ENCODE peak calls at places on chromosomes 2 and 18, in seven cellular contexts. One of them, this sample, is unnamed.

GRCh38 chr18:48851563-48851962 is 99.2 kb downstream of the SMAD7 start:
- DNase-seq in IMR-90: no peak
- DNase-seq in AG04449: no peak
- DNase-seq in astrocyte of the spinal cord: no peak
- DNase-seq in uterus: no peak
- DNase-seq in K562: no peak
- DNase-seq in keratinocyte: no peak
- DNase-seq in this sample: no peak

GRCh38 chr2:101617188-101617587 is 80.3 kb upstream of the MAP4K4 start:
- DNase-seq in K562: no peak
- DNase-seq in AG04449: peak; percentile 42
- DNase-seq in uterus: no peak
- DNase-seq in keratinocyte: no peak
- DNase-seq in IMR-90: peak; percentile 89
- DNase-seq in astrocyte of the spinal cord: peak; percentile 85
- DNase-seq in this sample: no peak

GRCh38 chr2:63189026-63189425 is 138.4 kb downstream of the OTX1 start:
- DNase-seq in uterus: no peak
- DNase-seq in keratinocyte: no peak
- DNase-seq in astrocyte of the spinal cord: peak; percentile 33
- DNase-seq in K562: peak; percentile 29
- DNase-seq in AG04449: no peak
- DNase-seq in IMR-90: peak; percentile 44
- DNase-seq in this sample: no peak

GRCh38 chr18:11412790-11413189 is 196.6 kb upstream of the SLC35G4 start:
- DNase-seq in AG04449: no peak
- DNase-seq in K562: no peak
- DNase-seq in IMR-90: no peak
- DNase-seq in astrocyte of the spinal cord: no peak
- DNase-seq in keratinocyte: no peak
- DNase-seq in uterus: no peak
- DNase-seq in this sample: no peak

GRCh38 chr2:158841839-158842238 is 46.7 kb downstream of the DAPL1 start:
- DNase-seq in K562: no peak
- DNase-seq in keratinocyte: no peak
- DNase-seq in IMR-90: peak; percentile 25
- DNase-seq in AG04449: no peak
- DNase-seq in astrocyte of the spinal cord: peak; percentile 52
- DNase-seq in uterus: no peak
- DNase-seq in this sample: no peak

GRCh38 chr2:201233192-201234166 is 26.9 kb upstream of the CASP8 start:
- DNase-seq in astrocyte of the spinal cord: no peak
- DNase-seq in uterus: peak; percentile 47
- DNase-seq in K562: peak; percentile 76
- DNase-seq in IMR-90: no peak
- DNase-seq in AG04449: no peak
- DNase-seq in keratinocyte: peak; percentile 78
- DNase-seq in this sample: peak; percentile 11

GRCh38 chr18:26863921-26864497 is 1.5 kb downstream of the AQP4 start:
- DNase-seq in uterus: no peak
- DNase-seq in K562: no peak
- DNase-seq in AG04449: no peak
- DNase-seq in astrocyte of the spinal cord: no peak
- DNase-seq in keratinocyte: no peak
- DNase-seq in IMR-90: no peak
- DNase-seq in this sample: no peak

GRCh38 chr2:68766378-68766845 is 31.8 kb downstream of the ARHGAP25 start:
- DNase-seq in K562: no peak
- DNase-seq in IMR-90: peak; percentile 73
- DNase-seq in uterus: peak; percentile 49
- DNase-seq in AG04449: no peak
- DNase-seq in astrocyte of the spinal cord: no peak
- DNase-seq in keratinocyte: no peak
- DNase-seq in this sample: peak; percentile 55

GRCh38 chr18:10284571-10285282 is 169.7 kb upstream of the APCDD1 start:
- DNase-seq in keratinocyte: no peak
- DNase-seq in K562: no peak
- DNase-seq in IMR-90: no peak
- DNase-seq in AG04449: no peak
- DNase-seq in uterus: no peak
- DNase-seq in astrocyte of the spinal cord: no peak
- DNase-seq in this sample: no peak

GRCh38 chr2:16060125-16060935 is 120.0 kb downstream of the MYCN start:
- DNase-seq in uterus: no peak
- DNase-seq in astrocyte of the spinal cord: no peak
- DNase-seq in IMR-90: no peak
- DNase-seq in AG04449: no peak
- DNase-seq in keratinocyte: no peak
- DNase-seq in K562: no peak
- DNase-seq in this sample: no peak

GRCh38 chr18:58898427-58898826 is 33.8 kb downstream of the ZNF532 start:
- DNase-seq in IMR-90: no peak
- DNase-seq in keratinocyte: no peak
- DNase-seq in astrocyte of the spinal cord: no peak
- DNase-seq in uterus: no peak
- DNase-seq in AG04449: no peak
- DNase-seq in K562: no peak
- DNase-seq in this sample: no peak

GRCh38 chr2:120519469-120519868 is 173.5 kb downstream of the INHBB start:
- DNase-seq in uterus: no peak
- DNase-seq in astrocyte of the spinal cord: no peak
- DNase-seq in keratinocyte: no peak
- DNase-seq in K562: no peak
- DNase-seq in IMR-90: no peak
- DNase-seq in AG04449: no peak
- DNase-seq in this sample: no peak

GRCh38 chr2:38405917-38406596 is 29.0 kb upstream of the ATL2 start:
- DNase-seq in IMR-90: no peak
- DNase-seq in uterus: no peak
- DNase-seq in astrocyte of the spinal cord: no peak
- DNase-seq in K562: no peak
- DNase-seq in AG04449: no peak
- DNase-seq in keratinocyte: no peak
- DNase-seq in this sample: no peak

GRCh38 chr2:20450201-20451108 is 3.6 kb downstream of the RHOB start:
- DNase-seq in astrocyte of the spinal cord: peak; percentile 84
- DNase-seq in AG04449: peak; percentile 74
- DNase-seq in uterus: peak; percentile 92
- DNase-seq in keratinocyte: no peak
- DNase-seq in K562: no peak
- DNase-seq in IMR-90: peak; percentile 89
- DNase-seq in this sample: no peak

GRCh38 chr2:181977661-181978350 is 7.8 kb upstream of the PPP1R1C start:
- DNase-seq in K562: no peak
- DNase-seq in AG04449: no peak
- DNase-seq in astrocyte of the spinal cord: no peak
- DNase-seq in IMR-90: peak; percentile 76
- DNase-seq in keratinocyte: peak; percentile 98
- DNase-seq in uterus: no peak
- DNase-seq in this sample: no peak

GRCh38 chr2:235829726-235830125 is 335.9 kb downstream of the AGAP1 start:
- DNase-seq in keratinocyte: no peak
- DNase-seq in IMR-90: no peak
- DNase-seq in uterus: no peak
- DNase-seq in AG04449: no peak
- DNase-seq in K562: no peak
- DNase-seq in astrocyte of the spinal cord: no peak
- DNase-seq in this sample: no peak

GRCh38 chr2:53821810-53822209 is 35.0 kb downstream of the ERLEC1 start:
- DNase-seq in K562: no peak
- DNase-seq in AG04449: no peak
- DNase-seq in astrocyte of the spinal cord: no peak
- DNase-seq in IMR-90: no peak
- DNase-seq in uterus: no peak
- DNase-seq in keratinocyte: no peak
- DNase-seq in this sample: no peak

GRCh38 chr2:11305338-11305737 is 39.1 kb downstream of the ROCK2 start:
- DNase-seq in IMR-90: peak; percentile 25
- DNase-seq in astrocyte of the spinal cord: no peak
- DNase-seq in uterus: no peak
- DNase-seq in K562: no peak
- DNase-seq in AG04449: no peak
- DNase-seq in keratinocyte: no peak
- DNase-seq in this sample: no peak

GRCh38 chr2:207143474-207144190 is 22.1 kb downstream of the KLF7 start:
- DNase-seq in keratinocyte: no peak
- DNase-seq in IMR-90: no peak
- DNase-seq in astrocyte of the spinal cord: peak; percentile 80
- DNase-seq in AG04449: no peak
- DNase-seq in uterus: peak; percentile 83
- DNase-seq in K562: no peak
- DNase-seq in this sample: peak; percentile 41

GRCh38 chr2:142142595-142142994 is 11.8 kb upstream of the LRP1B start:
- DNase-seq in uterus: no peak
- DNase-seq in keratinocyte: no peak
- DNase-seq in astrocyte of the spinal cord: no peak
- DNase-seq in IMR-90: no peak
- DNase-seq in K562: no peak
- DNase-seq in AG04449: no peak
- DNase-seq in this sample: no peak

GRCh38 chr18:26017929-26018328 is 72.5 kb downstream of the SS18 start:
- DNase-seq in keratinocyte: no peak
- DNase-seq in IMR-90: no peak
- DNase-seq in K562: no peak
- DNase-seq in astrocyte of the spinal cord: no peak
- DNase-seq in uterus: no peak
- DNase-seq in AG04449: no peak
- DNase-seq in this sample: no peak

GRCh38 chr2:12270876-12271588 is 445.7 kb upstream of the TRIB2 start:
- DNase-seq in keratinocyte: no peak
- DNase-seq in uterus: no peak
- DNase-seq in K562: no peak
- DNase-seq in IMR-90: no peak
- DNase-seq in AG04449: no peak
- DNase-seq in astrocyte of the spinal cord: no peak
- DNase-seq in this sample: no peak

GRCh38 chr18:13387856-13388548 is 169.4 kb downstream of the LDLRAD4 start:
- DNase-seq in astrocyte of the spinal cord: peak; percentile 19
- DNase-seq in keratinocyte: no peak
- DNase-seq in IMR-90: peak; percentile 36
- DNase-seq in AG04449: peak; percentile 19
- DNase-seq in uterus: no peak
- DNase-seq in K562: no peak
- DNase-seq in this sample: no peak
- H3K4me3 ChIP-seq in astrocyte of the spinal cord: no peak overlapping the region
- H3K4me3 ChIP-seq in keratinocyte: no peak overlapping the region
- H3K4me3 ChIP-seq in IMR-90: no peak overlapping the region
- H3K4me3 ChIP-seq in AG04449: no peak overlapping the region
- H3K4me3 ChIP-seq in uterus: no peak overlapping the region
- H3K4me3 ChIP-seq in K562: no peak overlapping the region
- H3K4me3 ChIP-seq in this sample: no peak overlapping the region

GRCh38 chr2:172735646-172736418 is at the start of gene RAPGEF4:
- DNase-seq in K562: peak; percentile 14
- DNase-seq in astrocyte of the spinal cord: no peak
- DNase-seq in keratinocyte: no peak
- DNase-seq in uterus: no peak
- DNase-seq in AG04449: no peak
- DNase-seq in IMR-90: no peak
- DNase-seq in this sample: no peak

GRCh38 chr2:172740871-172741270 is 5.2 kb downstream of the RAPGEF4 start:
- DNase-seq in IMR-90: no peak
- DNase-seq in K562: no peak
- DNase-seq in uterus: no peak
- DNase-seq in astrocyte of the spinal cord: no peak
- DNase-seq in AG04449: no peak
- DNase-seq in keratinocyte: no peak
- DNase-seq in this sample: no peak

GRCh38 chr2:172739651-172740050 is 4.0 kb downstream of the RAPGEF4 start:
- DNase-seq in astrocyte of the spinal cord: no peak
- DNase-seq in AG04449: no peak
- DNase-seq in uterus: no peak
- DNase-seq in keratinocyte: peak; percentile 35
- DNase-seq in K562: no peak
- DNase-seq in IMR-90: no peak
- DNase-seq in this sample: no peak

GRCh38 chr2:172736419-172737174 is 952 bp downstream of the RAPGEF4 start:
- DNase-seq in AG04449: no peak
- DNase-seq in uterus: no peak
- DNase-seq in IMR-90: no peak
- DNase-seq in K562: no peak
- DNase-seq in keratinocyte: no peak
- DNase-seq in astrocyte of the spinal cord: no peak
- DNase-seq in this sample: no peak

DNA sequence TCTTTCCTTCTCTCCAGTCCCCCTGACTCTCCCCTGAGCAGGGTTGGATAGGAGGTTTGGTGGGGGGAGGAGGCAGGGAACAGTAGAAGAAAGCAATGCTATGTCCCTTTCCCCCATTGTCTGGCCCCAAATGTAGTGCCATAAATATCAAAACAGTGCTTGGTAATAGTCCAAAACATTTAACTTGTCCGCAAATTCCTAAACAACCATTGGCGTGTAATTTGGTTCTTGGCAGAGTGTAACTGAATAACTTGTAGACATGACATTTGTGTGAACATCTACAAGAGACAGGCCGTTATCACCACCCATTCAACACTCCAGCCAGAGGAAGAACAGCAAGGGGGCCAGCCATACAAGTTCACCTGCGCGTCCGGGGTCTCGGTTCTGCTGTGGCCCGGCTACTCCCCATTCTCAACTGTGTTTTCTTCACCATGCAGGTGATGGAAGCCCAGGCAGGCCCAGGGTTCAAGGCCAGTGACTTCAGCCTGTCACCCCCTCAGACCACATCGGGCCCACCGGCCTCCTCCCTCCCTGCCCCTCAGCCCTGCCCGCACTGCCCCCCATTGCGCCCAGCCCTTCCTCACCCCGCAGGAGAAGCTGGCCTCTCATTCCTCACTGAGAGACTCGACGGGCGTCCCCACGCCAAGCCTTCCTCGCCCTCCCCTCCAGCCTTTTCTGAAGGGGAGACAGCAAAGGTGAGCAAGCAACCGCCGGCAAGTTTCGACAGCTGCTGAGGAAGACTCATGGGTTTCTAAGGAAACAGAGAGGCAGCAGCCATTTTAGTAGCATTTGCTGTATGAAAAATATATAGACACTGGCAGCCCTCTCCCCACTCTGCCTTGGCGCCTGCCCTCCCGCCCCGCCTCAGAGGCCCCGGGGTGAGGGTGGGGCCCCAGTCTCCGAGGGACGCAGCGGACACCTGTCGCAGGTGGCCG is 667 bp upstream of the RAPGEF4 start:
- DNase-seq in AG04449: no peak
- DNase-seq in K562: no peak
- DNase-seq in keratinocyte: no peak
- DNase-seq in IMR-90: no peak
- DNase-seq in astrocyte of the spinal cord: no peak
- DNase-seq in uterus: no peak
- DNase-seq in this sample: no peak
- H3K4me3 ChIP-seq in AG04449: peak overlapping the region; percentile 47
- H3K4me3 ChIP-seq in K562: no peak overlapping the region
- H3K4me3 ChIP-seq in keratinocyte: peak overlapping the region; percentile 71
- H3K4me3 ChIP-seq in IMR-90: peak overlapping the region; percentile 81
- H3K4me3 ChIP-seq in astrocyte of the spinal cord: peak overlapping the region; percentile 35
- H3K4me3 ChIP-seq in uterus: peak overlapping the region; percentile 28
- H3K4me3 ChIP-seq in this sample: peak overlapping the region; percentile 56

GRCh38 chr2:39411186-39411944 is 25.7 kb downstream of the MAP4K3 start:
- DNase-seq in IMR-90: peak; percentile 96
- DNase-seq in astrocyte of the spinal cord: peak; percentile 85
- DNase-seq in keratinocyte: peak; percentile 33
- DNase-seq in K562: no peak
- DNase-seq in AG04449: peak; percentile 60
- DNase-seq in uterus: no peak
- DNase-seq in this sample: no peak
- H3K4me3 ChIP-seq in IMR-90: peak overlapping the region; percentile 21
- H3K4me3 ChIP-seq in astrocyte of the spinal cord: no peak overlapping the region
- H3K4me3 ChIP-seq in keratinocyte: no peak overlapping the region
- H3K4me3 ChIP-seq in K562: no peak overlapping the region
- H3K4me3 ChIP-seq in AG04449: peak overlapping the region; percentile 7
- H3K4me3 ChIP-seq in uterus: no peak overlapping the region
- H3K4me3 ChIP-seq in this sample: no peak overlapping the region

GRCh38 chr2:143901185-143901842 is 618.6 kb downstream of the ZEB2 start:
- DNase-seq in uterus: no peak
- DNase-seq in AG04449: peak; percentile 66
- DNase-seq in K562: no peak
- DNase-seq in astrocyte of the spinal cord: peak; percentile 90
- DNase-seq in IMR-90: peak; percentile 91
- DNase-seq in keratinocyte: peak; percentile 50
- DNase-seq in this sample: no peak
- H3K4me3 ChIP-seq in uterus: no peak overlapping the region
- H3K4me3 ChIP-seq in AG04449: peak overlapping the region; percentile 29
- H3K4me3 ChIP-seq in K562: no peak overlapping the region
- H3K4me3 ChIP-seq in astrocyte of the spinal cord: peak overlapping the region; percentile 14
- H3K4me3 ChIP-seq in IMR-90: peak overlapping the region; percentile 34
- H3K4me3 ChIP-seq in keratinocyte: peak overlapping the region; percentile 27
- H3K4me3 ChIP-seq in this sample: no peak overlapping the region